ENCODE peak calls at places on chromosomes 1 and 21, in ten cellular contexts. B, L, M, J, Y, U, S, G, X and O are unnamed samples.

GRCh38 chr1:25624155-25624554 is 7.6 kb downstream of the MAN1C1 start:
- DNase-seq in U (peak), B (no peak), M (no peak), X (no peak), S (no peak), L (no peak), J (no peak), G (no peak), Y (no peak), O (no peak)

GRCh38 chr1:211320980-211321379 is 5.7 kb upstream of the TRAF5 start:
- DNase-seq in U (no peak), M (no peak), Y (no peak), B (no peak), S (no peak), X (no peak), G (no peak), L (peak), J (no peak), O (no peak)

GRCh38 chr1:100115524-100115923 is 17.2 kb downstream of the SASS6 start:
- DNase-seq in U (no peak), B (no peak), Y (no peak), L (no peak), M (no peak), S (no peak), G (no peak), J (no peak), X (no peak), O (no peak)

GRCh38 chr1:113812661-113813135 is 422 bp upstream of the RSBN1 start:
- DNase-seq in Y (no peak), S (no peak), G (no peak), J (no peak), M (no peak), L (peak), X (no peak), B (peak), U (no peak), O (no peak)

GRCh38 chr1:172826096-172826741 is 167.3 kb downstream of the FASLG start:
- DNase-seq in M (no peak), U (no peak), Y (peak), G (no peak), L (peak), X (peak), S (peak), B (peak), J (no peak), O (peak)

GRCh38 chr1:205766038-205766437 is 9.2 kb downstream of the RAB29 start:
- DNase-seq in S (no peak), X (peak), B (peak), L (peak), J (no peak), Y (no peak), G (no peak), U (no peak), M (no peak), O (no peak)

GRCh38 chr1:110927484-110928075 is 36.1 kb downstream of the LRIF1 start:
- DNase-seq in J (no peak), G (no peak), B (no peak), Y (no peak), L (no peak), X (no peak), U (no peak), M (no peak), S (no peak), O (no peak)

GRCh38 chr1:207007352-207008033 is 25.1 kb downstream of the C1orf116 start:
- DNase-seq in B (peak), G (no peak), M (no peak), J (no peak), Y (peak), U (no peak), L (peak), S (no peak), X (peak), O (peak)

GRCh38 chr1:72946901-72947505 is 664.7 kb upstream of the NEGR1 start:
- DNase-seq in S (no peak), G (no peak), J (no peak), Y (no peak), X (peak), L (no peak), B (peak), M (no peak), U (no peak), O (no peak)

GRCh38 chr1:61244114-61244513 is 161.8 kb downstream of the NFIA start:
- DNase-seq in S (no peak), M (no peak), U (no peak), Y (no peak), X (peak), L (peak), G (no peak), J (no peak), B (peak), O (peak)

GRCh38 chr1:230163205-230163604 is 96.2 kb downstream of the GALNT2 start:
- DNase-seq in G (no peak), B (peak), M (no peak), S (no peak), J (no peak), Y (no peak), L (peak), U (no peak), X (peak), O (peak)

GRCh38 chr21:29335720-29336119 is 37.0 kb downstream of the BACH1 start:
- DNase-seq in U (no peak), M (no peak), G (no peak), B (peak), X (no peak), J (no peak), S (no peak), Y (no peak), L (peak), O (no peak)

GRCh38 chr1:211591980-211592493 is 13.1 kb upstream of the SLC30A1 start:
- DNase-seq in J (no peak), M (no peak), B (peak), G (no peak), X (peak), L (peak), S (peak), Y (no peak), U (no peak), O (peak)

GRCh38 chr1:175840787-175841186 is 97.4 kb upstream of the TNR start:
- DNase-seq in G (no peak), Y (no peak), M (no peak), X (no peak), S (no peak), J (no peak), U (no peak), B (no peak), L (no peak), O (no peak)

GRCh38 chr1:30305519-30305918 is 417.9 kb downstream of the MATN1 start:
- DNase-seq in G (no peak), J (no peak), X (no peak), L (no peak), M (no peak), Y (no peak), S (no peak), B (no peak), U (peak), O (no peak)

GRCh38 chr1:114695430-114696093 is at the start of gene AMPD1:
- DNase-seq in S (no peak), U (no peak), L (peak), Y (no peak), X (no peak), J (no peak), M (peak), G (no peak), B (peak), O (peak)

GRCh38 chr1:218480137-218480536 is 135.0 kb downstream of the TGFB2 start:
- DNase-seq in G (no peak), X (peak), L (peak), U (no peak), Y (peak), M (no peak), B (peak), J (no peak), S (no peak), O (peak)

GRCh38 chr1:95339377-95339776 is 105.4 kb downstream of the RWDD3 start:
- DNase-seq in M (no peak), L (no peak), X (no peak), J (no peak), Y (no peak), S (no peak), B (no peak), U (no peak), G (no peak), O (no peak)

GRCh38 chr1:59761440-59761839 is 53.3 kb upstream of the HOOK1 start:
- DNase-seq in J (no peak), U (no peak), Y (no peak), X (no peak), M (no peak), S (no peak), L (peak), B (no peak), G (no peak), O (no peak)

GRCh38 chr1:151972533-151973270 is 21.0 kb downstream of the S100A10 start:
- DNase-seq in X (peak), B (peak), G (no peak), M (peak), U (no peak), L (peak), Y (no peak), J (no peak), S (no peak), O (no peak)

GRCh38 chr1:153443486-153443885 is 17.0 kb downstream of the S100A7 start:
- DNase-seq in M (no peak), J (no peak), G (no peak), Y (no peak), L (no peak), S (no peak), X (no peak), B (no peak), U (no peak), O (no peak)

GRCh38 chr1:59422921-59423575 is 126.2 kb downstream of the FGGY start:
- DNase-seq in S (peak), U (no peak), M (peak), Y (no peak), G (no peak), L (peak), J (no peak), B (peak), X (no peak), O (no peak)

GRCh38 chr1:203320546-203321272 is 15.4 kb downstream of the BTG2 start:
- DNase-seq in S (no peak), G (no peak), U (peak), Y (no peak), X (no peak), J (peak), M (peak), L (peak), B (peak), O (no peak)

GRCh38 chr1:223410036-223410435 is 16.8 kb downstream of the CCDC185 start:
- DNase-seq in U (no peak), Y (no peak), M (no peak), L (no peak), J (no peak), G (no peak), S (no peak), X (no peak), B (no peak), O (no peak)

GRCh38 chr1:151612506-151613274 is 840 bp downstream of the SNX27 start:
- DNase-seq in M (peak), J (no peak), U (no peak), S (peak), L (peak), Y (no peak), G (no peak), X (no peak), B (peak), O (no peak)

GRCh38 chr1:216640100-216640499 is 83.1 kb downstream of the ESRRG start:
- DNase-seq in B (no peak), U (no peak), G (no peak), X (no peak), L (no peak), S (no peak), M (no peak), J (no peak), Y (no peak), O (no peak)

GRCh38 chr1:220300442-220301121 is 28.3 kb upstream of the RAB3GAP2 start:
- DNase-seq in U (no peak), B (peak), J (no peak), S (peak), M (peak), Y (peak), X (peak), G (no peak), L (peak), O (peak)

GRCh38 chr1:81453345-81453703 is 347.4 kb upstream of the ADGRL2 start:
- DNase-seq in U (no peak), J (no peak), M (no peak), X (no peak), B (no peak), Y (no peak), G (no peak), L (no peak), S (no peak), O (no peak)

GRCh38 chr1:53500184-53501064 is 41.2 kb downstream of the DMRTB1 start:
- DNase-seq in S (no peak), M (no peak), B (no peak), L (no peak), J (no peak), G (no peak), Y (no peak), X (no peak), U (no peak), O (no peak)

GRCh38 chr1:59737638-59738037 is 77.1 kb upstream of the HOOK1 start:
- DNase-seq in L (no peak), G (no peak), S (no peak), B (no peak), M (no peak), X (no peak), Y (no peak), J (no peak), U (no peak), O (no peak)

GRCh38 chr1:119071321-119071720 is 69.1 kb downstream of the WARS2 start:
- DNase-seq in G (no peak), J (no peak), Y (no peak), M (no peak), X (no peak), L (no peak), S (no peak), B (no peak), U (no peak), O (no peak)

GRCh38 chr1:119069682-119070081 is 70.8 kb downstream of the WARS2 start:
- DNase-seq in L (no peak), B (no peak), G (no peak), U (no peak), X (no peak), Y (no peak), S (no peak), M (no peak), J (no peak), O (no peak)

GRCh38 chr1:119068427-119068826 is 72.0 kb downstream of the WARS2 start:
- DNase-seq in U (no peak), B (no peak), S (peak), M (no peak), J (no peak), G (no peak), L (no peak), Y (no peak), X (no peak), O (no peak)
- H3K4me3 ChIP-seq in U (no peak), B (no peak), S (no peak), M (no peak), J (no peak), G (no peak), L (no peak), Y (no peak), X (no peak), O (no peak)

DNA sequence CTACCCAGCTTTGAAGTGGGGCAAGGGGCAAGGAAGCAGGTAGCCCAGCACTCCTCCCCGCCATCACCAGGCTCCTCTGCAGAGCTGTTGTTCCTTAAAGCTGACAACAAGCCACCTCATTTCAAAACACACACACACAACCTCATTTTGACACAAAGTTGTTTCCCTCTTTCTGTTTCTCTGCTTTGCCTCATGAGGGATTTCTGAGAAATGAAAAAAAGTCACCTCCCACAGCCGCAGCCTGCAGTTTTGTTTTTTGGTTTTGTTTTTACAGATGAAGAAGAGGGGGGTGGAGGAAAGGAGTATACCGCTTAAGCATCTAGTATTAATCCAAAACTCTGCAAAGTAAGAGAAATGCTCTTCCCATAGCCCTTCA is 12.1 kb downstream of the MCL1 start:
- DNase-seq in S (no peak), J (peak), M (peak), L (peak), B (peak), X (no peak), G (no peak), Y (no peak), U (no peak), O (no peak)
- H3K4me3 ChIP-seq in S (peak), J (peak), M (peak), L (no peak), B (peak), X (peak), G (peak), Y (peak), U (peak), O (peak)

GRCh38 chr1:71695084-71695483 is 587.3 kb downstream of the NEGR1 start:
- DNase-seq in B (no peak), G (no peak), X (no peak), J (no peak), U (no peak), L (no peak), M (no peak), Y (no peak), S (no peak), O (no peak)
- H3K4me3 ChIP-seq in B (no peak), G (no peak), X (no peak), J (no peak), U (no peak), L (no peak), M (no peak), Y (no peak), S (no peak), O (no peak)

DNA sequence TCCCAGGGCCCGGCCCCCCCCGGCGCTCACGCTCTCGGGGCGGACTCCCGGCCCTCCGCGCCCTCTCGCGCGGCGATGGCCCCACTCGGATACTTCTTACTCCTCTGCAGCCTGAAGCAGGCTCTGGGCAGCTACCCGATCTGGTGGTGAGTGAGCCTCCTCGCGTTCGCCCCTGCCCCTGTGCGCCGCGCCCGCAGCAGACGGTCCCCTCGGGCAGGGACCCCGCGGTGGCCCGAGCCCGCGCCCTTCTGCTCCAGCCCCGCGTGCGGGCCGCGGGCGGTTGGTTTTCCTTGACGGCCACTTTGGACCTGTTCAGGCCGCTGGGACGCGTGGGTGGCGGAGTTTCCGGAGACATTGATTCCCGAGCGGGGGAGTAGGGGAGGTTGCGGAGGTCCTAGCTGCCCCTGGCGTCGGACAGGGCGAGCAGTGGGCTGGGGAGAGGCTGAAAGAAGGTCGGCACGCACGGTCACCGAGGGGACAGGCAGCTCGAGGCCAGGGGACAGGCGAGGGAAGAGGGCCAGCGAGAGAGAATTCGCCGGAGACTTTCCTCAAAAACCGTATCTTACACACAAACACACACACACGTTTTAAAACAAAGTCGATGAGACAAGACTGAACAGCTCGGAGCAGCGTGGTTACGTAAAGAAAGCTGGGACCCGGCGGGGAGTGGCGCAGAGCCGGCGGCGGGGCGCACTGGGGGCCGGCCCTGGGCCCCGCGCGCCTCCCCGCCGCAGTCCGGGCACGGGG is 429 bp downstream of the WNT3A start:
- DNase-seq in S (no peak), L (peak), U (no peak), G (peak), M (no peak), Y (no peak), X (no peak), J (no peak), B (no peak), O (no peak)
- H3K4me3 ChIP-seq in S (no peak), L (peak), U (peak), G (no peak), M (no peak), Y (no peak), X (no peak), J (no peak), B (no peak), O (no peak)

DNA sequence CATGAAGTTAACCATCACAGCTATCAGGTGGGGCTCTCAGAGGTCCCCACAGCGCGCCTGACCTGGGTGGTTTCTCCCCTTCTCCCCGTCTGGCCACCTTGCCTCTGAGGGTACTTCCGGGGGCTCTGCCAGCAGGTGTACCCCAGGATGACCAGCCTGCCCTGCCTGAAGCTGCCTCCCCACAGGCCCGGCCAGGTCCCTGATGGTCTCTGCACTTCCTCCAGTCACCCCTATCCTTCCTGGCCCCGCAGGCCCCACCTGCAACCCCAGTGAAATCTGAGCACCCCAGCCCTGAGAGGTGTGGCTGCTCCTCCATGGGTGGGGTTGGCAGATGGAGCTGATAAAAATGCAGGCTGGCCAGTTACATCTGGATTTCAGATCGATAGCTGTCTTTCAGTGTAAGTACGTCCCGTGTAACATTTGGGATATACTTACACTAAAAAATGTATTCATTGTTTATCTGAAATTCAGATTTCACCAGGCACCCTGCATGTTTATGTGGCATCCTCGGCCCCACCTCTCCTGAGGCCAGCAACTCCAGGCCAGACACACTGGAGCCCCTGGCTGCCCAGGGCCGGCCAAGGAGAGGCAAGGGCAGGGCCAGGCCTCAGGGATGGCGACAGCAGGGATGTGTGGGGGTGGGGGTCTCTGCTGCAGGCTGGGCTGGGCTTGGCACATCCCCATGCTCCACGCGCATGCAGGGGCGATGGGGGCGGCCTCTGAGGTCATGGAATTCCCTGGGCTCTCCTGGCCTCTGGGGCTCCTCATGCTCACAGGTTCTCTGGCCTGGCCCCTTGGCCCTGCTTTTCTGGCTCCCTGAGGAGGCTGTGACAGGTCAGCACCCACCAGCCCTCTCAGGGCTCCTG is 25.1 kb downstream of the LRRC3 start:
- DNase-seq in S (no peak), B (no peak), Y (no peak), L (no peak), U (no peak), M (no peak), G (no peak), X (no peak), J (no peak), O (no peak)
- H3K4me3 ChIP-seq in S (no peak), B (no peak), Y (no peak), L (no peak), U (no peak), M (no peak), G (no peak), X (no peak), J (no peak), O (no peak)

GRCh38 chr1:26721669-26722355 is 26.0 kb downstream of the ARID1A start:
- DNase-seq in J (no peak), M (no peak), U (no peak), L (no peak), Y (no peak), S (no peak), G (no peak), B (no peak), X (no peak), O (no peak)
- H3K4me3 ChIP-seq in J (no peak), M (no peak), U (no peak), L (no peak), Y (no peak), S (no peak), G (no peak), B (no peak), X (no peak), O (no peak)

GRCh38 chr1:165407398-165407797 is 37.5 kb downstream of the RXRG start:
- DNase-seq in B (no peak), M (no peak), J (no peak), G (no peak), U (no peak), Y (no peak), S (no peak), L (no peak), X (no peak), O (no peak)

GRCh38 chr1:165397945-165398344 is 41.4 kb upstream of the LMX1A start:
- DNase-seq in S (no peak), X (peak), G (no peak), Y (no peak), B (peak), M (no peak), L (peak), U (no peak), J (no peak), O (peak)

GRCh38 chr1:165408518-165408917 is 36.4 kb downstream of the RXRG start:
- DNase-seq in B (peak), G (no peak), X (no peak), Y (no peak), M (no peak), J (no peak), S (peak), U (no peak), L (peak), O (no peak)

GRCh38 chr1:165403835-165404482 is 41.0 kb downstream of the RXRG start:
- DNase-seq in Y (no peak), S (peak), X (no peak), J (no peak), B (peak), M (no peak), G (no peak), L (peak), U (peak), O (no peak)

GRCh38 chr1:165402517-165403111 is 42.3 kb downstream of the RXRG start:
- DNase-seq in B (no peak), Y (no peak), G (no peak), X (no peak), M (no peak), L (no peak), J (no peak), U (no peak), S (no peak), O (no peak)
- H3K4me3 ChIP-seq in B (no peak), Y (no peak), G (no peak), X (no peak), M (no peak), L (no peak), J (no peak), U (no peak), S (no peak), O (no peak)